ENCODE peak calls at places on chromosomes 11 and 22, in nine cellular contexts. M is foreskin fibroblast, G is neural crest cell, K is Calu3, Y is A549, D is endothelial cell of umbilical vein, A is tibial nerve, X is progenitor cell of endocrine pancreas, F is MM.1S. T is an unnamed sample.

GRCh38 chr11:71342116-71342515 is 89.7 kb upstream of the SHANK2 start:
- DNase-seq in A (no peak), F (no peak), M (no peak), X (no peak), G (no peak), K (no peak), Y (no peak), D (no peak), T (no peak)

GRCh38 chr11:86101493-86101892 is 32.6 kb upstream of the PICALM start:
- DNase-seq in K (no peak), G (no peak), Y (peak), F (no peak), D (no peak), M (peak), X (no peak), A (no peak), T (no peak)

GRCh38 chr11:65779919-65780769 is 632 bp downstream of the AP5B1 start:
- DNase-seq in F (peak), D (peak), A (peak), K (peak), X (peak), G (peak), Y (peak), M (peak), T (peak)

GRCh38 chr11:3984896-3985295 is 109.7 kb upstream of the RRM1 start:
- DNase-seq in A (no peak), D (peak), F (no peak), X (no peak), K (no peak), G (no peak), Y (no peak), M (no peak), T (peak)

GRCh38 chr22:43481528-43482309 is 69.9 kb downstream of the MPPED1 start:
- DNase-seq in K (no peak), A (no peak), D (no peak), F (no peak), M (no peak), X (no peak), G (no peak), Y (no peak), T (no peak)

GRCh38 chr22:30827646-30828045 is 133.0 kb downstream of the OSBP2 start:
- DNase-seq in Y (no peak), K (no peak), G (no peak), X (no peak), A (no peak), F (no peak), M (no peak), D (no peak), T (no peak)

GRCh38 chr11:27215471-27216267 is 147.3 kb downstream of the CCDC34 start:
- DNase-seq in D (peak), M (no peak), Y (no peak), A (no peak), X (no peak), G (no peak), K (no peak), F (no peak), T (no peak)

GRCh38 chr11:79466411-79466810 is 25.6 kb upstream of the TENM4 start:
- DNase-seq in F (no peak), X (no peak), K (no peak), A (no peak), Y (no peak), M (peak), D (no peak), G (no peak), T (no peak)

GRCh38 chr11:68014157-68014965 is 4.2 kb downstream of the ALDH3B1 start:
- DNase-seq in D (peak), K (peak), Y (peak), A (peak), M (peak), G (no peak), F (no peak), X (no peak), T (no peak)

GRCh38 chr22:17581056-17581455 is 17.8 kb downstream of the SLC25A18 start:
- DNase-seq in A (no peak), D (no peak), M (no peak), X (no peak), K (no peak), F (no peak), Y (no peak), G (no peak), T (no peak)

GRCh38 chr11:1694064-1694845 is 2.7 kb upstream of the KRTAP5-6 start:
- DNase-seq in X (peak), M (peak), K (peak), G (peak), D (peak), Y (peak), F (peak), A (peak), T (peak)

GRCh38 chr22:46068908-46069481 is 81.3 kb upstream of the PPARA start:
- DNase-seq in M (peak), X (no peak), K (peak), F (no peak), A (peak), D (no peak), G (no peak), Y (no peak), T (no peak)

GRCh38 chr11:33195391-33196190 is 34.3 kb upstream of the CSTF3 start:
- DNase-seq in X (no peak), Y (no peak), M (peak), G (no peak), D (no peak), A (no peak), K (no peak), F (no peak), T (no peak)

GRCh38 chr11:71914127-71914526 is 14.3 kb downstream of the XNDC1N start:
- DNase-seq in A (no peak), Y (no peak), F (no peak), D (no peak), M (peak), G (no peak), K (no peak), X (no peak), T (no peak)

GRCh38 chr11:28636033-28636432 is 527.8 kb downstream of the METTL15 start:
- DNase-seq in G (no peak), X (no peak), A (no peak), D (no peak), M (no peak), Y (no peak), K (no peak), F (no peak), T (no peak)

GRCh38 chr11:19367051-19367709 is 126.4 kb upstream of the E2F8 start:
- DNase-seq in Y (no peak), G (no peak), K (no peak), D (peak), A (no peak), X (no peak), F (no peak), M (peak), T (no peak)

GRCh38 chr22:24413271-24413670 is 14.1 kb upstream of the ADORA2A start:
- DNase-seq in D (no peak), G (no peak), A (no peak), F (no peak), K (no peak), Y (no peak), X (no peak), M (no peak), T (no peak)

GRCh38 chr11:7999795-8000194 is 12.7 kb downstream of the EIF3F start:
- DNase-seq in Y (no peak), A (no peak), D (no peak), F (no peak), K (no peak), X (no peak), G (no peak), M (no peak), T (no peak)

GRCh38 chr11:45148276-45148675 is 1.8 kb downstream of the PRDM11 start:
- DNase-seq in X (no peak), A (no peak), F (no peak), G (no peak), M (no peak), D (no peak), Y (no peak), K (no peak), T (no peak)

GRCh38 chr11:67264886-67265632 is 1.2 kb upstream of the GRK2 start:
- DNase-seq in Y (no peak), K (no peak), G (no peak), A (no peak), X (no peak), D (no peak), F (no peak), M (no peak), T (no peak)

GRCh38 chr11:46948378-46949131 is 12.0 kb downstream of the CSTPP1 start:
- DNase-seq in M (peak), A (no peak), Y (no peak), D (peak), F (no peak), G (no peak), X (no peak), K (no peak), T (no peak)

GRCh38 chr11:92357344-92357743 is 132.7 kb downstream of the FAT3 start:
- DNase-seq in D (no peak), A (no peak), K (peak), Y (no peak), F (no peak), G (no peak), X (no peak), M (no peak), T (no peak)

GRCh38 chr11:130455493-130456127 is 7.2 kb downstream of the ADAMTS15 start:
- DNase-seq in G (no peak), D (no peak), Y (no peak), F (no peak), A (no peak), K (peak), M (no peak), X (no peak), T (no peak)

GRCh38 chr11:77301510-77301909 is at the start of gene GDPD4:
- DNase-seq in K (no peak), X (no peak), Y (no peak), F (no peak), M (no peak), D (no peak), G (no peak), A (no peak), T (no peak)

GRCh38 chr22:49298834-49299750 is 528.6 kb downstream of the BRD1 start:
- DNase-seq in F (no peak), D (no peak), K (no peak), A (no peak), G (no peak), M (no peak), Y (no peak), X (peak), T (peak)

GRCh38 chr22:17337639-17338038 is 31.6 kb upstream of the CECR2 start:
- DNase-seq in K (no peak), F (no peak), D (no peak), X (no peak), G (no peak), A (no peak), M (no peak), Y (no peak), T (no peak)

GRCh38 chr11:37504066-37504611 is 906.1 kb upstream of the RAG2 start:
- DNase-seq in F (peak), M (peak), D (no peak), K (peak), A (no peak), Y (no peak), G (no peak), X (no peak), T (no peak)

GRCh38 chr11:102929966-102930365 is 25.6 kb downstream of the MMP13 start:
- DNase-seq in X (no peak), G (no peak), F (no peak), K (no peak), M (no peak), A (no peak), D (no peak), Y (no peak), T (no peak)

GRCh38 chr22:30234786-30235470 is 11.6 kb downstream of the LIF start:
- DNase-seq in X (no peak), M (no peak), A (no peak), D (no peak), G (no peak), K (no peak), Y (no peak), F (no peak), T (no peak)

GRCh38 chr11:67022961-67023956 is at the start of gene SYT12:
- DNase-seq in A (no peak), G (no peak), K (peak), X (no peak), D (no peak), Y (peak), F (no peak), M (no peak), T (no peak)

GRCh38 chr11:121067453-121067852 is 33.6 kb upstream of the TECTA start:
- DNase-seq in F (no peak), A (no peak), G (no peak), X (no peak), Y (no peak), D (peak), M (peak), K (no peak), T (no peak)

GRCh38 chr11:102421262-102421661 is 31.3 kb downstream of the TMEM123 start:
- DNase-seq in A (no peak), M (no peak), X (no peak), K (no peak), G (no peak), D (no peak), F (no peak), Y (no peak), T (no peak)

GRCh38 chr11:105923814-105924213 is 98.2 kb downstream of the MSANTD4 start:
- DNase-seq in G (no peak), K (no peak), X (no peak), A (no peak), M (peak), Y (no peak), F (no peak), D (peak), T (no peak)

GRCh38 chr11:71079795-71080194 is 172.6 kb downstream of the SHANK2 start:
- DNase-seq in K (no peak), G (no peak), D (no peak), M (no peak), Y (no peak), X (no peak), F (no peak), A (no peak), T (no peak)

GRCh38 chr11:15793032-15793996 is 563.0 kb downstream of the SOX6 start:
- DNase-seq in G (no peak), F (no peak), D (peak), K (no peak), M (no peak), Y (no peak), A (no peak), X (no peak), T (no peak)

GRCh38 chr22:49531533-49531895 is 296.2 kb downstream of the BRD1 start:
- DNase-seq in D (no peak), G (no peak), X (no peak), M (no peak), Y (no peak), A (no peak), F (no peak), K (no peak), T (no peak)

GRCh38 chr11:117220568-117220967 is 11.3 kb downstream of the PCSK7 start:
- DNase-seq in K (no peak), D (no peak), G (no peak), A (no peak), F (no peak), M (no peak), X (no peak), Y (no peak), T (no peak)

DNA sequence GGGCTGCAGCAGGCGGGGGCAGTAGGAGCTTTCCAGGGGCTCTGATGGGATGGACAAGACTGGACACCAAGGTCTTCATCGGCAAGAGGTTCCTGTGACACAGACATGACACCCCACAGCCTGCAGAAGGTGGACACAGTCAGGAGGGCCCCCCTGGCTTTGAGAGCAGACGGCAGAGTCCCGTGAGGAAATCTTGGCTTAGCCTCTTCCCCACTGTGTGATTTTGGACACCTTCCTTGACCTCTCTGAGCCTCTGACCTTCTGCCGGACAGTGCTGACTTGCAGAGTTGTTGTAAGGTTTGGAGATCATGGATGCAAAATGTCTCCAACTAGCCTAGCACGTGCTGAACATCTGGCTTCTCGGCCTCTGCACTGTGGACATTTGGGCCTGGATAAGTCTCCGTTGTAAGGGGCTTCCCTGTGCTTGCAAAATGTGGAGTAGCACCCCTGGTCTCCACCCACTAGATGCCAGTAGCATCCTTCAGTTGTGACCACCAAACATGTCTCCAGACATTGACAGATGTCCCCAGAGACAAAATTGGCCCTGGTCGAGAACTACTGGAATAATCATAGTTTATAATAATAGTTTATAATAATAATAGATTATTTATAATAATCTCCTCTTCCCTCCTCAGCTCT is 54.6 kb downstream of the MCM5 start:
- DNase-seq in M (no peak), D (no peak), F (no peak), A (no peak), G (no peak), K (no peak), Y (no peak), X (no peak), T (no peak)
- TF ChIP-seq CTCF in M (no peak), D (peak), F (no peak), A (no peak), G (no peak), K (no peak), Y (no peak), X (no peak), T (no peak)

GRCh38 chr11:2868604-2869526 is 16.7 kb downstream of the CDKN1C start:
- DNase-seq in D (no peak), K (no peak), F (no peak), X (no peak), G (no peak), M (no peak), A (no peak), Y (no peak), T (no peak)

GRCh38 chr11:2869561-2870427 is 15.8 kb downstream of the CDKN1C start:
- DNase-seq in D (no peak), M (no peak), G (no peak), A (no peak), K (no peak), X (no peak), Y (no peak), F (no peak), T (no peak)

GRCh38 chr11:2870955-2871720 is 14.4 kb downstream of the CDKN1C start:
- DNase-seq in X (no peak), A (no peak), G (no peak), Y (no peak), K (no peak), M (no peak), D (no peak), F (no peak), T (no peak)

GRCh38 chr11:2867722-2868548 is 17.6 kb downstream of the CDKN1C start:
- DNase-seq in G (no peak), M (no peak), D (no peak), Y (no peak), F (no peak), K (no peak), A (no peak), X (no peak), T (no peak)

DNA sequence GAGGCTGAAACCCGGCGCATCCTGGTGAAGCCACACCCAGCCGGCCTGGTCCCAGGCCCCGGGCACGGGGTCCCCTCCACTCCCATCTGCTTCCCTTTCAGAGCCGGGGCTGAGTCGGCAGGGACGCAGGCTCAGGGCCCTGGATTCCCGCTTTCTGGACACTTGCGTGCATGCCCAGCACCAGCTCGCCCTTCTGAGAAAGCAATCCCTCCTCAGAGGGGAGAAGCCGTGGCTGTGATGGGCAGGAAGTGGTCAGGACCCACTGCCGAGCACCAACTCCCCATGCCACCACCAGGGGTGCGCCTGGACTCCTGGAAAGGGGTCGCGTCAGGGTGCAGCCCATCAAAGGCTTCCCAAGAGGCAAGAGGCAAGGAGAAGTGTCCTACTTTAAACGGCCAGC is 15.1 kb downstream of the CDKN1C start:
- DNase-seq in Y (no peak), G (no peak), K (no peak), M (no peak), F (no peak), X (no peak), D (no peak), A (no peak), T (no peak)
- TF ChIP-seq CTCF in Y (no peak), G (no peak), K (no peak), M (no peak), F (no peak), X (peak), D (no peak), A (no peak), T (no peak)

GRCh38 chr11:125445731-125446130 is 50.3 kb downstream of the FEZ1 start:
- DNase-seq in X (no peak), K (no peak), M (no peak), D (no peak), F (no peak), G (no peak), Y (no peak), A (no peak), T (no peak)

GRCh38 chr11:125451400-125452124 is 44.5 kb downstream of the FEZ1 start:
- DNase-seq in X (peak), M (no peak), A (peak), D (peak), G (peak), K (peak), Y (no peak), F (peak), T (no peak)

GRCh38 chr11:125449586-125449985 is 46.5 kb downstream of the FEZ1 start:
- DNase-seq in Y (no peak), A (no peak), D (no peak), F (no peak), X (no peak), K (no peak), G (no peak), M (no peak), T (no peak)

GRCh38 chr11:125446279-125446678 is 49.8 kb downstream of the FEZ1 start:
- DNase-seq in K (no peak), A (no peak), Y (no peak), X (no peak), G (no peak), D (no peak), F (no peak), M (no peak), T (no peak)

DNA sequence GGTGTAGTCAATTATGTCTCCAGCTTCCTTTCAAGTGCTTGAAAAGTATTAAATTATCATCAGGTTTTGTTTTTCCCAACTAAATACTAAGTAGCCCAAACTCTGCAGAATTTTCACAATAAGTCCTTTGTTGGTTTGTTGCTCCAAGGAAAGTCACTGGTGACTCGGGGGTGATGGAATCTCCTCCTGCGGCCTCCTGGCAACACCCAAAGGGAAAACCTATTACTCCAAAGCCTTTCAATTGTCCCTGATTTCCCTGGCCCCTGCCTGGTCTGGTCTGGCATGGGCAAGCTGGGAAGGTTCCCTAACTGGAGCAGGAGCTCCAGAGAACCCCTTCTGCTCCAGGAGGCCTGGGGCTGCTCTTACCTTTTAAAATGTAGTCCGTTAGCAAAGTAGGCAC is 47.9 kb downstream of the FEZ1 start:
- DNase-seq in M (peak), F (no peak), D (no peak), G (no peak), Y (no peak), K (peak), A (no peak), X (no peak), T (no peak)
- TF ChIP-seq CTCF in M (no peak), F (no peak), D (no peak), G (no peak), Y (no peak), K (no peak), A (no peak), X (no peak), T (no peak)

DNA sequence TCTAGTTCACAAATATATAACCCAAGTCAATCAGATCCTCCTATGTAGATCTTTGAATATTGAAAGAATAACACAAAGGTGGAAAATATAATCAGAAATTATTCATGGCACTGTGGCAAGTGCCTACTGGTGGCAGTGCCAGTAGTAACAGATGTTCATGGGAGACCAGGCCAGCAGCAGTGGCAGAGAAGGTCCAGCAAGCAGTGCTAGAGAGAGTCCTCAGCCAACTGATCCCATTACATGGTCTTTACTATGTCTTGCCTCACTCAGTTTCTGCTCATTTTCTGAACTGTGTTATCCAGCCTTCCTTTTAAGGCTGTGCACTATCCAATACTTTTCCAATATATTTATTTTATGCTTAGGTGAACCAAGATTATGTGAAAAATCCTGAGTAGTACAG is 124.9 kb downstream of the MRTFA start:
- DNase-seq in G (no peak), F (no peak), Y (no peak), D (no peak), K (no peak), A (no peak), X (no peak), M (no peak), T (no peak)
- TF ChIP-seq CTCF in G (no peak), F (no peak), Y (no peak), D (no peak), K (no peak), A (no peak), X (no peak), M (no peak), T (no peak)

GRCh38 chr22:33796494-33796893 is 123.8 kb downstream of the LARGE1 start:
- DNase-seq in K (no peak), F (no peak), D (no peak), Y (no peak), X (no peak), M (no peak), A (no peak), G (no peak), T (no peak)
- TF ChIP-seq CTCF in K (no peak), F (no peak), D (no peak), Y (no peak), X (peak), M (no peak), A (no peak), G (peak), T (no peak)

GRCh38 chr11:114207096-114207495 is 89.1 kb upstream of the NNMT start:
- DNase-seq in M (no peak), K (no peak), Y (no peak), G (no peak), D (no peak), X (no peak), A (no peak), F (no peak), T (no peak)
- TF ChIP-seq CTCF in M (no peak), K (no peak), Y (no peak), G (no peak), D (no peak), X (no peak), A (no peak), F (no peak), T (no peak)

T was measured in CD4-positive, alpha-beta T cell.